ENCODE peak calls at places on chromosomes 5 and 9, in nine cellular contexts. Z is adrenal gland; W is cardiac muscle cell; Q is spleen; A is left ventricle myocardium inferior; U is fibroblast of lung; T is tibial nerve; N is CD8-positive, alpha-beta T cell; R is uterus. K is an unnamed sample.

GRCh38 chr5:62778327-62779009 is 199.8 kb downstream of the LRRC70 start:
- DNase-seq in A (no peak), N (no peak), W (no peak), T (no peak), Z (no peak), Q (no peak), U (no peak), R (no peak), K (no peak)

GRCh38 chr9:13033959-13034695 is 245.4 kb downstream of the MPDZ start:
- DNase-seq in U (peak), A (peak), W (peak), N (no peak), T (peak), Z (peak), R (peak), Q (no peak), K (no peak)

GRCh38 chr9:6794936-6795335 is 37.2 kb downstream of the KDM4C start:
- DNase-seq in Q (no peak), W (no peak), N (no peak), Z (no peak), U (no peak), R (no peak), A (no peak), T (no peak), K (no peak)

GRCh38 chr5:136030252-136030651 is 1.5 kb downstream of the TGFBI start:
- DNase-seq in Q (peak), U (no peak), N (no peak), W (no peak), T (no peak), R (no peak), Z (no peak), A (no peak), K (peak)

GRCh38 chr5:178201221-178201926 is 3.0 kb upstream of the HNRNPAB start:
- DNase-seq in N (no peak), Z (peak), A (no peak), W (peak), Q (no peak), T (no peak), U (peak), R (no peak), K (peak)

GRCh38 chr5:107430077-107430625 is 240.6 kb downstream of the EFNA5 start:
- DNase-seq in A (no peak), Q (no peak), T (no peak), Z (no peak), W (peak), U (no peak), N (no peak), R (no peak), K (no peak)

GRCh38 chr5:104018299-104018698 is 455.7 kb upstream of the NUDT12 start:
- DNase-seq in T (no peak), A (no peak), Z (no peak), U (no peak), Q (no peak), R (no peak), N (no peak), W (no peak), K (no peak)

GRCh38 chr5:62059960-62060359 is 246.0 kb upstream of the KIF2A start:
- DNase-seq in U (no peak), A (no peak), Z (no peak), Q (no peak), R (no peak), N (no peak), T (no peak), W (no peak), K (no peak)

GRCh38 chr9:22307013-22307711 is 139.5 kb upstream of the DMRTA1 start:
- DNase-seq in U (peak), Q (no peak), Z (peak), R (no peak), T (peak), A (no peak), W (peak), N (no peak), K (no peak)

GRCh38 chr5:53882637-53883036 is 322.2 kb downstream of the NDUFS4 start:
- DNase-seq in T (no peak), U (peak), Q (no peak), W (no peak), Z (no peak), N (no peak), R (no peak), A (no peak), K (no peak)

GRCh38 chr9:108486791-108487190 is 369.0 kb downstream of the ACTL7B start:
- DNase-seq in Q (no peak), U (peak), T (no peak), A (no peak), R (no peak), N (no peak), Z (no peak), W (no peak), K (no peak)

GRCh38 chr9:87816041-87816440 is 66.6 kb upstream of the SPATA31E1 start:
- DNase-seq in W (peak), Q (no peak), R (no peak), T (peak), U (peak), A (no peak), Z (no peak), N (no peak), K (no peak)

GRCh38 chr9:130426883-130427282 is 17.9 kb upstream of the ASS1 start:
- DNase-seq in Q (no peak), W (peak), U (peak), N (no peak), Z (no peak), T (no peak), A (no peak), R (no peak), K (no peak)

GRCh38 chr5:38329132-38329715 is 70.9 kb downstream of the EGFLAM start:
- DNase-seq in W (peak), R (no peak), N (no peak), A (no peak), Q (no peak), U (peak), T (no peak), Z (no peak), K (no peak)

GRCh38 chr9:1462626-1463308 is 412.6 kb downstream of the DMRT2 start:
- DNase-seq in Z (no peak), U (no peak), W (no peak), N (no peak), T (no peak), Q (no peak), A (no peak), R (no peak), K (no peak)

GRCh38 chr5:69285448-69286116 is 47.0 kb downstream of the CCDC125 start:
- DNase-seq in Z (no peak), A (no peak), W (no peak), T (no peak), N (no peak), Q (no peak), U (peak), R (no peak), K (no peak)

GRCh38 chr5:66554211-66554610 is 42.0 kb upstream of the MAST4 start:
- DNase-seq in T (no peak), U (peak), N (no peak), Q (no peak), W (peak), Z (no peak), R (no peak), A (no peak), K (no peak)

GRCh38 chr5:173547579-173547978 is 68.9 kb downstream of the BOD1 start:
- DNase-seq in T (no peak), N (no peak), Q (no peak), A (no peak), W (peak), R (no peak), Z (no peak), U (peak), K (no peak)

GRCh38 chr5:73417307-73418035 is 31.1 kb downstream of the FOXD1 start:
- DNase-seq in R (no peak), W (no peak), T (no peak), U (peak), Z (no peak), N (no peak), Q (no peak), A (no peak), K (no peak)

GRCh38 chr5:56585973-56586740 is 229.2 kb upstream of the MAP3K1 start:
- DNase-seq in Q (peak), T (peak), N (no peak), A (peak), W (peak), Z (peak), R (peak), U (peak), K (no peak)

GRCh38 chr9:130347931-130348330 is 82.4 kb downstream of the HMCN2 start:
- DNase-seq in T (no peak), Z (no peak), U (no peak), R (no peak), W (no peak), A (no peak), N (no peak), Q (peak), K (no peak)

GRCh38 chr5:10533218-10533617 is 30.7 kb upstream of the ANKRD33B start:
- DNase-seq in Q (no peak), R (no peak), N (no peak), A (no peak), T (no peak), U (no peak), W (no peak), Z (no peak), K (no peak)

GRCh38 chr9:104388071-104388470 is 116.0 kb upstream of the OR13F1 start:
- DNase-seq in W (no peak), T (no peak), R (no peak), A (no peak), N (no peak), U (no peak), Z (no peak), Q (no peak), K (no peak)

GRCh38 chr5:160188151-160188967 is 40.9 kb upstream of the FABP6 start:
- DNase-seq in A (peak), W (peak), T (peak), Z (peak), U (peak), R (peak), N (no peak), Q (peak), K (peak)

GRCh38 chr5:16628376-16628775 is 11.6 kb upstream of the RETREG1 start:
- DNase-seq in N (no peak), R (no peak), U (no peak), W (no peak), Q (no peak), T (no peak), Z (no peak), A (no peak), K (no peak)

GRCh38 chr5:161846731-161847130 is 1.2 kb upstream of the GABRA1 start:
- DNase-seq in U (peak), N (no peak), T (no peak), W (peak), Q (no peak), A (no peak), Z (no peak), R (no peak), K (no peak)
- H3K4me3 ChIP-seq in U (no peak), N (no peak), T (no peak), W (no peak), Q (no peak), A (no peak), Z (no peak), R (no peak), K (no peak)

DNA sequence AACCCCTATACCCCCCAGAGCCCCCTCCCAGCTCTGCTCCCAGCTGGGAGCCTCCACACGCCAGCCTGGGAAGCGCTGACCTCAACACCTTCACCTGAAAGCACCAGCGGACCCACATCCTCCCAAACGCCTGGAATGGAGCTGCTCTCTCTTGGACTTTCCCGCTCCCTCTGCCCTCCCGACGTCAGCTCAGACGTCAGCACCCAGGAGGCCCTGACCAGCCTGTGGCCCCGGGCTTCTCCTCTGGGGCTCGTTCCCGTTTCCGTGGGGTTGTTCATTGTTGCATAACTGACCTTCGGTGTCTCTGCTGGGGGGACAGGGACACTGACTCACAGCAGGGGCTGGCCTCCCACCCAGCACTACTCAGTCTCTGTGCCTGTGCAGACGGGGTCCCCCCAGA is 35.0 kb upstream of the SLC6A3 start:
- DNase-seq in W (peak), N (no peak), A (peak), U (no peak), R (no peak), Q (peak), T (no peak), Z (peak), K (no peak)
- H3K27ac ChIP-seq in W (no peak), N (no peak), A (no peak), U (no peak), R (no peak), Q (peak), T (peak), Z (peak), K (no peak)

DNA sequence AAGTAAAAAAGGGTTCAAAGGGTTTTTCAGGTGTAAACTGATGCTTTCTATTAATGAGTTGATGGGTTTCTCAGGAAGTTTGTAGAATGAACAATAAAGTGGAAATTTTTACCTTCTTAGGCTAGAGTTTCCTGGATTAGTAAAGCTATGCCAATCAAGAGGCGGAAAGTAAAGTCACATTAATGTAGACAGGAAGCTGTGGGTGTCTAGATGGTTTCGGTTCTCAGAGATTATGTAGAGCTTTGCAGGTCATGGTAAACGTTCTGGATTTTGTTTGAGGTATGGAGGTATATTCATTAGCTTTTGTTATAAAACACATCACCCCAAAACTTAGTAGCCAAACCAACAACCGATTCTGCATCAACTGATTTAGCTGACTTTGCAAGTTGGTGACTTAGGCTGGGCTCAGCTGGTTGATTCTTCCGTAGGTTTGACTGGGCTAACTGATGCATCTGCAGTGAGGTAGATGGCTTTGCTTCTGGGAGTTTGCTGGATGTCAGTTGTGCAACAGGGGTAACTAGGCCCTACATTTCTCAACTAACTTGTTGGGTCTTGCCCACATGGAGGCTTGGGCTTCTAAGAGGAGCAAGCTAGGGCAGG is 273.8 kb downstream of the MSX2 start:
- DNase-seq in Q (no peak), T (no peak), U (no peak), A (no peak), Z (no peak), R (no peak), N (no peak), W (no peak), K (no peak)
- TF ChIP-seq CTCF in Q (no peak), T (no peak), U (no peak), A (no peak), Z (no peak), R (no peak), N (no peak), W (no peak), K (no peak)

DNA sequence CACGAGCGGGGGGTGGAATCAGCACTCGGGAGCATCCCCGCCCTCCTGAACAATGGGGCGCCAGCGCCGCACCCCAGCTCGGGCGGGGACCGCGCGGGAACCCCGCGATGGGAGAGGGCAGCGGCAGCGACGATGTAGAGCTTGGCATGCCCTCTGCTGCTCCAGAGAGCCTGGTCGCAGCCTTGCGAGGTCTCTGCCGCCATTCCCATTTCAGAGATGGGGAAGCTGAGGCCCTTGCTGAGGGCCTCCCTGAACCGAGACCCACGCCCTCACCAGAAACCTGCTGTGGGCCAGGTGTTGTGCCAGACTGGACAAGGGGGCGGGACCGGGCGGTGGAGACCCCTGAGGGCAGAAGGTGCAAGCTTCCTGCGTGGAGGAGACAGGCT is 569 bp upstream of the MEGF9 start:
- DNase-seq in A (no peak), W (no peak), Z (no peak), T (no peak), R (no peak), U (no peak), Q (no peak), N (no peak), K (peak)
- H3K4me3 ChIP-seq in A (peak), W (peak), Z (no peak), T (peak), R (peak), U (peak), Q (peak), N (peak), K (peak)

DNA sequence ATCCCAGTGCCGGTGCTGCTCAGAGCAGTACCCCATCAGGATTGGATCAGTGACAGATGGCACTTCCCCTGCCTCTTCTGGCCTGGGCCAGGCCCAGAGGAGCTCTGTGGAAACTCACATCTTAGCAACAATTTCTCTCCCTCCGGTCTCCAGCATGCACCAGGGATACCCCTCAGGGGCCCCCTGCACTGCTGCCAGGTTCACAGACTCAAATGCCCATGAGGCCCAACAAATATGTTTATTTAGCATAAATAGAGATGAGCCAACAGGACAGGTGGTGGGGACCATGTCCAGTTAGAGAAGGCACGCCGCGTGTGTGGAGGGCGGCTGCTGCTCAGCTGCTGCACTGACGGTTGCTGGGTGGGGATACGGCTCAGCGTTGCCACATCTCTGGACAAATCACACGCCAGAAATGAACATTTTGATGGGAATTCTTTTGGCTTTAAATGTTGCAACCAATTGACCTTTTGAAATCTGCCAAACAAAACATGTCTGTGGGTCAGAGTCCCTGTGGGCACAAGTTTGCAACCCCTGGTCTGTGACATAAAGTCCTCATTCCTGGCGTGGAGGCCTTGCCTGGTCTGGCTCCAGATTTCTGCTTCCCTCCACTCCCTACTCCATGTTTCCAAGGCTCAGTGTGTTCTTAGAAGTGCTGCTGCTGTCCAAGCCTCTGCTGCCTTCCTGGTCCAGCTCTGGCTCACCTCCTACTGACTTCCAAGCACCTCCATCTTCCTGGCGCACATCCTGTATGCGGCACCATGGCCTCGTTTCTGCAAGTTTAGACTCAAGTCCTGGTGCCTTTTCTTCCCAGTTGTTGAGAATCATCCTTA is 88.9 kb downstream of the AMBP start:
- DNase-seq in W (peak), U (no peak), R (peak), A (peak), Q (no peak), Z (peak), T (peak), N (no peak), K (peak)
- H3K27ac ChIP-seq in W (no peak), U (no peak), R (no peak), A (peak), Q (no peak), Z (peak), T (no peak), N (no peak), K (peak)

DNA sequence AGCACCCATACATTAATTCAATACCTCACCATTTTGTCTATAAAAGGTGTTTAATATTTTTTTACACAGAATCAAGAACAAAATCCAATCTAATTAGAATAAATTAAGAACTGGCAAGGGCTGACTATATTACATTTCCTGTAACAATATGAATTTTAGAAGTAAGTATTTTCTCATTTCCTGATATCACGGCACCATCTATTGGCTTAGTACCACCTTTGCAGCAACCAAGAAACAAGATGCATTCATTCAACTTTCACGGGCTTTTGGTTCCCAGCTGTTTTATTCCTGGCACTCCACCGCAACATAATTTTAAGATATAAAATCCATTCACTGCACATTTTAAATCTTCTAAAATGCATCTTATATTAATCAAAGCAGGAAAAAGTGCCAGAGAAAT is 20.6 kb downstream of the PSMB7 start:
- DNase-seq in R (no peak), Q (no peak), W (no peak), U (no peak), N (no peak), A (no peak), Z (no peak), T (no peak), K (no peak)
- TF ChIP-seq CTCF in R (no peak), Q (no peak), W (no peak), U (peak), N (no peak), A (no peak), Z (no peak), T (no peak), K (no peak)

DNA sequence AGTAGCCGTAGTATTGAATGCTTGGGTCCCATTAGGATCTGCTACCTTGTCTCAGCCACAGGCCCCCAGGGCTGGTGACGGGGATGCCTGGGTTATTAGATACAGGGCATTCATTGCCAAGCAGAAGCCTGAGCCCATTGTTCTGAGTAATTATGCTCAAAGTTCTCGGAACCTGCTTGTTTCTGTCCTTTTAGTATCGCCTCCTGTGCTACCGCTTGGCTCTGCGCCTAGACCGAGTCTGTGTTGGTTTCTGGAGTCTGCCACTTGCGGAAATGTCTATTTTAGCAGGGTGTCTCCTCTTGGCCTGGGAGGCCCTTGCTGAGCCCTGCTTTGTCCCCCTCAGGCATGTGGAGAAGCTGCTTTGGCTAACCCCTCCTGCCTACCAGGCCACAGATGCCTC is 506.1 kb downstream of the BNC2 start:
- DNase-seq in R (no peak), N (no peak), Z (no peak), T (no peak), U (no peak), Q (no peak), A (peak), W (no peak), K (no peak)
- H3K4me3 ChIP-seq in R (no peak), N (no peak), Z (no peak), T (no peak), U (no peak), Q (no peak), A (no peak), W (no peak), K (no peak)

K was measured in coronary artery.